ENCODE peak calls at places on chromosomes 13 and 19, in eight cellular contexts. One of them, this sample, is unnamed.

GRCh38 chr13:44181938-44182337 is 191.7 kb upstream of the SERP2 start:
- DNase-seq in Peyer's patch: no peak
- DNase-seq in psoas muscle: no peak
- DNase-seq in adrenal gland: no peak
- DNase-seq in DND-41: no peak
- DNase-seq in neural progenitor cell: no peak
- DNase-seq in CD8-positive, alpha-beta memory T cell: no peak
- DNase-seq in uterus: no peak
- DNase-seq in this sample: no peak

GRCh38 chr13:90091611-90092010 is 1255.9 kb upstream of the MIR17HG start:
- DNase-seq in CD8-positive, alpha-beta memory T cell: no peak
- DNase-seq in uterus: no peak
- DNase-seq in adrenal gland: no peak
- DNase-seq in psoas muscle: no peak
- DNase-seq in DND-41: no peak
- DNase-seq in neural progenitor cell: no peak
- DNase-seq in Peyer's patch: no peak
- DNase-seq in this sample: no peak

GRCh38 chr19:58020129-58020528 is 13.7 kb upstream of the ZSCAN1 start:
- DNase-seq in adrenal gland: no peak
- DNase-seq in uterus: no peak
- DNase-seq in neural progenitor cell: no peak
- DNase-seq in CD8-positive, alpha-beta memory T cell: no peak
- DNase-seq in DND-41: no peak
- DNase-seq in psoas muscle: no peak
- DNase-seq in Peyer's patch: no peak
- DNase-seq in this sample: peak; percentile 62

GRCh38 chr19:36009220-36009619 is 607 bp upstream of the SYNE4 start:
- DNase-seq in DND-41: no peak
- DNase-seq in adrenal gland: peak; percentile 69
- DNase-seq in psoas muscle: peak; percentile 80
- DNase-seq in CD8-positive, alpha-beta memory T cell: peak; percentile 28
- DNase-seq in neural progenitor cell: peak; percentile 84
- DNase-seq in uterus: peak; percentile 60
- DNase-seq in Peyer's patch: peak; percentile 34
- DNase-seq in this sample: peak; percentile 88

GRCh38 chr13:109330123-109330522 is 456.3 kb downstream of the IRS2 start:
- DNase-seq in neural progenitor cell: no peak
- DNase-seq in CD8-positive, alpha-beta memory T cell: no peak
- DNase-seq in psoas muscle: no peak
- DNase-seq in adrenal gland: no peak
- DNase-seq in DND-41: no peak
- DNase-seq in uterus: no peak
- DNase-seq in Peyer's patch: no peak
- DNase-seq in this sample: no peak

GRCh38 chr13:102817907-102818306 is 19.0 kb downstream of the BIVM start:
- DNase-seq in uterus: no peak
- DNase-seq in CD8-positive, alpha-beta memory T cell: no peak
- DNase-seq in neural progenitor cell: no peak
- DNase-seq in psoas muscle: no peak
- DNase-seq in adrenal gland: no peak
- DNase-seq in DND-41: no peak
- DNase-seq in Peyer's patch: no peak
- DNase-seq in this sample: no peak

GRCh38 chr19:39308531-39309304 is 11.9 kb downstream of the LRFN1 start:
- DNase-seq in Peyer's patch: no peak
- DNase-seq in adrenal gland: no peak
- DNase-seq in neural progenitor cell: peak; percentile 75
- DNase-seq in CD8-positive, alpha-beta memory T cell: no peak
- DNase-seq in uterus: no peak
- DNase-seq in DND-41: no peak
- DNase-seq in psoas muscle: no peak
- DNase-seq in this sample: peak; percentile 45

GRCh38 chr13:42600943-42601342 is 27.0 kb downstream of the TNFSF11 start:
- DNase-seq in CD8-positive, alpha-beta memory T cell: no peak
- DNase-seq in adrenal gland: no peak
- DNase-seq in uterus: no peak
- DNase-seq in neural progenitor cell: no peak
- DNase-seq in psoas muscle: no peak
- DNase-seq in DND-41: no peak
- DNase-seq in Peyer's patch: no peak
- DNase-seq in this sample: no peak

GRCh38 chr13:69374036-69374435 is 733.6 kb upstream of the ATXN8OS start:
- DNase-seq in adrenal gland: no peak
- DNase-seq in uterus: no peak
- DNase-seq in neural progenitor cell: no peak
- DNase-seq in CD8-positive, alpha-beta memory T cell: no peak
- DNase-seq in psoas muscle: no peak
- DNase-seq in Peyer's patch: no peak
- DNase-seq in DND-41: no peak
- DNase-seq in this sample: no peak

DNA sequence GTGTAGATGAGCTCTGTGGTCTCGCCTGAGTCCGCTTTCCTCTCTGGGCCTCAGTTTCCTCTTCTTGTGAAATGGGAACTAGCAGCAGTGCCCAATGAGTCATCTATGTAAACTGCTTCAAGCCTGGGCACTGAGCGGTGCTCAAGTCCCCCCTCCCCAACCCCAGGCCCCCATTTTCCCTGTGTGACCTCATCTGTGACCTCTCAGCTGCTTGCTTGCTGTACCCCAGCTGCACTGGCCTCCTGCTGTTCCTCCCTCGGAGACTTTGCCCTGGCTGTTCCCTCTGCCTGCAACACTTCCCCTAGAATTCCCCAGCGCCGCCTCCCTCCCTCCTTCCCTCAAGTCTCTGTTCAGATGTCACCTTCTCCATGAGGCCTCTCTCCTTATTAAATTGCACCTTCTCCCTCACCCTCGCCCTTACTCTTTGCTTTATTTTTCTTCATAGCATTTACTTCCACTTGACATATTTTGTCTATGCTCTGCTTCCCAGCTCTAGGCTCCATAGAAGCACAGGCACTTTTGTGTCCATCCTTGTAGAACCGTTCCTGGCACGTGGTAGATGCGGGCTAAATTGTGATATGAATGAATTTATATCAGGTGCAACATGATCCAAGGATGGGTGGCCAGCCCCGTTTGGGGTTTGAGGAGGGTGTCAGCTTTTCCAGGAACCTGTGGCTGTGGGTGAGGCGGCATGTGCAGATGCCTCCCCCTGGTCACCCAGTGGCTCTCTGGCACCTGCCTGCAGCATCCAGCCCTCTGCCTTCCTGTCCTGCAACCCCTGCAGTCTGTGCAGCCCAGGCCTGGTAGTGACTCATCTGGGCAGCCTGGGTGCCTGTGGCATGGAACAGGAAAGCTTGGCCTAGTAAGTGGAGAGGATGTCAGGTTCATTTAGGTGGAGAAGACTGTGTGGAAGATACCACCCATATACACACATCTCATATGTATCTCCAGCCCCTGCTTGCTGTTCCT is 26.3 kb downstream of the SIPA1L3 start:
- DNase-seq in CD8-positive, alpha-beta memory T cell: no peak
- DNase-seq in psoas muscle: peak; percentile 56
- DNase-seq in adrenal gland: no peak
- DNase-seq in uterus: no peak
- DNase-seq in Peyer's patch: no peak
- DNase-seq in DND-41: no peak
- DNase-seq in neural progenitor cell: peak; percentile 15
- DNase-seq in this sample: no peak
- H3K4me1 ChIP-seq in CD8-positive, alpha-beta memory T cell: no peaks in the 10 kb centered on the region
- H3K4me1 ChIP-seq in psoas muscle: peaks cover 36% of the 10 kb centered on the region
- H3K4me1 ChIP-seq in adrenal gland: no peaks in the 10 kb centered on the region
- H3K4me1 ChIP-seq in uterus: no peaks in the 10 kb centered on the region
- H3K4me1 ChIP-seq in Peyer's patch: peaks cover 64% of the 10 kb centered on the region
- H3K4me1 ChIP-seq in DND-41: no peaks in the 10 kb centered on the region
- H3K4me1 ChIP-seq in neural progenitor cell: peaks cover 53% of the 10 kb centered on the region
- H3K4me1 ChIP-seq in this sample: peaks cover 16% of the 10 kb centered on the region

GRCh38 chr19:55615553-55616394 is 8.6 kb downstream of the ZNF784 start:
- DNase-seq in CD8-positive, alpha-beta memory T cell: no peak
- DNase-seq in uterus: no peak
- DNase-seq in neural progenitor cell: no peak
- DNase-seq in adrenal gland: no peak
- DNase-seq in Peyer's patch: no peak
- DNase-seq in DND-41: no peak
- DNase-seq in psoas muscle: no peak
- DNase-seq in this sample: no peak
- H3K27ac ChIP-seq in CD8-positive, alpha-beta memory T cell: no peak overlapping the region
- H3K27ac ChIP-seq in uterus: no peak overlapping the region
- H3K27ac ChIP-seq in neural progenitor cell: no peak overlapping the region
- H3K27ac ChIP-seq in adrenal gland: no peak overlapping the region
- H3K27ac ChIP-seq in Peyer's patch: no peak overlapping the region
- H3K27ac ChIP-seq in DND-41: no peak overlapping the region
- H3K27ac ChIP-seq in psoas muscle: no peak overlapping the region
- H3K27ac ChIP-seq in this sample: no peak overlapping the region

GRCh38 chr13:111549464-111549863 is 229.0 kb downstream of the TEX29 start:
- DNase-seq in adrenal gland: no peak
- DNase-seq in CD8-positive, alpha-beta memory T cell: no peak
- DNase-seq in uterus: no peak
- DNase-seq in neural progenitor cell: no peak
- DNase-seq in DND-41: no peak
- DNase-seq in Peyer's patch: no peak
- DNase-seq in psoas muscle: no peak
- DNase-seq in this sample: no peak

GRCh38 chr13:111548301-111548700 is 227.9 kb downstream of the TEX29 start:
- DNase-seq in psoas muscle: no peak
- DNase-seq in Peyer's patch: no peak
- DNase-seq in neural progenitor cell: no peak
- DNase-seq in DND-41: no peak
- DNase-seq in CD8-positive, alpha-beta memory T cell: no peak
- DNase-seq in uterus: no peak
- DNase-seq in adrenal gland: no peak
- DNase-seq in this sample: no peak

GRCh38 chr13:111550062-111550461 is 229.6 kb downstream of the TEX29 start:
- DNase-seq in Peyer's patch: no peak
- DNase-seq in psoas muscle: no peak
- DNase-seq in DND-41: no peak
- DNase-seq in neural progenitor cell: no peak
- DNase-seq in uterus: no peak
- DNase-seq in adrenal gland: no peak
- DNase-seq in CD8-positive, alpha-beta memory T cell: no peak
- DNase-seq in this sample: no peak

GRCh38 chr13:111547726-111548273 is 227.4 kb downstream of the TEX29 start:
- DNase-seq in neural progenitor cell: no peak
- DNase-seq in CD8-positive, alpha-beta memory T cell: no peak
- DNase-seq in psoas muscle: no peak
- DNase-seq in adrenal gland: no peak
- DNase-seq in DND-41: no peak
- DNase-seq in Peyer's patch: no peak
- DNase-seq in uterus: no peak
- DNase-seq in this sample: no peak

GRCh38 chr13:111548805-111549204 is 228.4 kb downstream of the TEX29 start:
- DNase-seq in Peyer's patch: no peak
- DNase-seq in CD8-positive, alpha-beta memory T cell: no peak
- DNase-seq in psoas muscle: no peak
- DNase-seq in adrenal gland: no peak
- DNase-seq in DND-41: no peak
- DNase-seq in uterus: no peak
- DNase-seq in neural progenitor cell: no peak
- DNase-seq in this sample: no peak
- H3K27me3 ChIP-seq in Peyer's patch: no peaks in the 10 kb centered on the region
- H3K27me3 ChIP-seq in CD8-positive, alpha-beta memory T cell: no peaks in the 10 kb centered on the region
- H3K27me3 ChIP-seq in psoas muscle: no peaks in the 10 kb centered on the region
- H3K27me3 ChIP-seq in adrenal gland: no peaks in the 10 kb centered on the region
- H3K27me3 ChIP-seq in DND-41: peaks cover 10% of the 10 kb centered on the region
- H3K27me3 ChIP-seq in uterus: no peaks in the 10 kb centered on the region
- H3K27me3 ChIP-seq in neural progenitor cell: no peaks in the 10 kb centered on the region
- H3K27me3 ChIP-seq in this sample: no peaks in the 10 kb centered on the region

DNA sequence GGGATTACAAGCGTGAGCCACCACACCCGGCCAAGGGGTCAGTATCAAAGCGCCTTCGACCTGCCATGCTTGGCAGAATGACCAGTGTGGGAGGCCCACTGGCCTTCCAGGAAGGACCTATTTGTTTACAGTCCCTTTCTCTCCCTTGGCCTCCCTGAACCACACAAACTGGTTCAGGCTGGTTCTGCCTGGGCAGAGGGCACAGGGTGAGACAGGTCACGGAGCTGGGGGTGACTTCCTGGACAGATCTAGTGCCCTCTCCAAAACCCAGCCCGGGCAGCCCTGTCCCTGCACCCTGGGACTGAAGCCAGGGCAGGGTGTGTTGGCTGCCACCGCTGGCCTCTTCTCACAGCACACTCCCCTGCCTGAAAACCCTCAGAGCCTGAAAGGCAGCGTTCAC is 11.3 kb downstream of the PLEKHF1 start:
- DNase-seq in psoas muscle: peak; percentile 83
- DNase-seq in Peyer's patch: no peak
- DNase-seq in adrenal gland: no peak
- DNase-seq in neural progenitor cell: no peak
- DNase-seq in CD8-positive, alpha-beta memory T cell: no peak
- DNase-seq in DND-41: no peak
- DNase-seq in uterus: no peak
- DNase-seq in this sample: no peak
- H3K4me1 ChIP-seq in psoas muscle: peaks cover 94% of the 10 kb centered on the region
- H3K4me1 ChIP-seq in Peyer's patch: peaks cover 74% of the 10 kb centered on the region
- H3K4me1 ChIP-seq in adrenal gland: no peaks in the 10 kb centered on the region
- H3K4me1 ChIP-seq in neural progenitor cell: no peaks in the 10 kb centered on the region
- H3K4me1 ChIP-seq in CD8-positive, alpha-beta memory T cell: peaks cover 97% of the 10 kb centered on the region
- H3K4me1 ChIP-seq in DND-41: peaks cover 57% of the 10 kb centered on the region
- H3K4me1 ChIP-seq in uterus: peaks cover 6% of the 10 kb centered on the region
- H3K4me1 ChIP-seq in this sample: peaks cover 62% of the 10 kb centered on the region

GRCh38 chr13:100608906-100609305 is 20.3 kb upstream of the GGACT start:
- DNase-seq in Peyer's patch: no peak
- DNase-seq in uterus: no peak
- DNase-seq in neural progenitor cell: no peak
- DNase-seq in CD8-positive, alpha-beta memory T cell: no peak
- DNase-seq in adrenal gland: no peak
- DNase-seq in psoas muscle: no peak
- DNase-seq in DND-41: no peak
- DNase-seq in this sample: no peak
- H3K27ac ChIP-seq in Peyer's patch: peak overlapping the region; percentile 68
- H3K27ac ChIP-seq in uterus: no peak overlapping the region
- H3K27ac ChIP-seq in neural progenitor cell: no peak overlapping the region
- H3K27ac ChIP-seq in CD8-positive, alpha-beta memory T cell: no peak overlapping the region
- H3K27ac ChIP-seq in adrenal gland: no peak overlapping the region
- H3K27ac ChIP-seq in psoas muscle: no peak overlapping the region
- H3K27ac ChIP-seq in DND-41: no peak overlapping the region
- H3K27ac ChIP-seq in this sample: no peak overlapping the region